ENCODE peak calls at places on chromosome 5, in eight cellular contexts. D, R, W, H, S, T, U and J are unnamed samples.
A peak's percentile ranks its signal among the peaks of the same experiment; 100 is the strongest.

GRCh38 chr5:116084231-116084630 is 594 bp upstream of the COMMD10 start:
- DNase-seq in S (no peak), W (peak; percentile 42), T (no peak), H (no peak), D (no peak), R (no peak), U (no peak), J (peak; percentile 21)

GRCh38 chr5:59193616-59194319 is 610.9 kb downstream of the RAB3C start:
- DNase-seq in S (peak; percentile 41), H (no peak), W (no peak), D (no peak), U (peak; percentile 98), R (peak; percentile 82), T (no peak), J (no peak)

GRCh38 chr5:137320056-137321045 is 178.8 kb downstream of the SPOCK1 start:
- DNase-seq in T (no peak), S (peak; percentile 74), H (peak; percentile 61), R (no peak), W (peak; percentile 68), D (no peak), U (peak; percentile 51), J (peak; percentile 25)

GRCh38 chr5:177336112-177336511 is 15.4 kb downstream of the LMAN2 start:
- DNase-seq in D (no peak), S (no peak), W (no peak), U (no peak), R (no peak), T (no peak), H (peak; percentile 55), J (peak; percentile 64)

GRCh38 chr5:151270599-151270998 is 17.6 kb downstream of the GM2A start:
- DNase-seq in W (peak; percentile 64), R (no peak), T (no peak), U (peak; percentile 79), H (no peak), D (no peak), S (no peak), J (no peak)

GRCh38 chr5:68499952-68500351 is 284.4 kb downstream of the PIK3R1 start:
- DNase-seq in H (no peak), D (no peak), R (no peak), W (no peak), S (no peak), U (peak; percentile 71), T (no peak), J (no peak)

GRCh38 chr5:160263326-160263850 is 34.1 kb downstream of the FABP6 start:
- DNase-seq in T (no peak), D (no peak), H (no peak), R (no peak), W (no peak), U (no peak), S (no peak), J (no peak)

GRCh38 chr5:371811-372555 is 50.5 kb downstream of the AHRR start:
- DNase-seq in W (no peak), T (peak; percentile 55), H (no peak), U (no peak), S (no peak), R (no peak), D (no peak), J (no peak)

GRCh38 chr5:73218552-73219171 is 45.7 kb downstream of the TMEM174 start:
- DNase-seq in T (no peak), H (no peak), R (no peak), S (peak; percentile 50), D (no peak), U (peak; percentile 60), W (no peak), J (no peak)

GRCh38 chr5:167770461-167770860 is 521.0 kb upstream of the WWC1 start:
- DNase-seq in W (no peak), H (no peak), S (no peak), D (no peak), T (no peak), R (no peak), U (peak; percentile 68), J (no peak)

GRCh38 chr5:87394407-87394806 is 18.3 kb downstream of the CCNH start:
- DNase-seq in D (no peak), T (no peak), S (no peak), U (peak; percentile 49), R (no peak), W (no peak), H (no peak), J (no peak)

GRCh38 chr5:2194949-2195348 is 312.2 kb upstream of the IRX4 start:
- DNase-seq in S (no peak), D (no peak), T (no peak), R (no peak), H (no peak), W (no peak), U (no peak), J (no peak)

GRCh38 chr5:159912033-159912800 is 4.1 kb upstream of the ADRA1B start:
- DNase-seq in D (no peak), R (no peak), H (no peak), U (peak; percentile 62), S (no peak), W (no peak), T (no peak), J (no peak)

GRCh38 chr5:448061-448765 is 5.2 kb downstream of the EXOC3 start:
- DNase-seq in S (no peak), D (no peak), T (peak; percentile 83), W (no peak), R (peak; percentile 69), H (no peak), U (no peak), J (peak; percentile 1)

GRCh38 chr5:137660349-137660817 is 75.5 kb downstream of the KLHL3 start:
- DNase-seq in U (peak; percentile 45), D (peak; percentile 44), T (no peak), H (peak; percentile 75), S (peak; percentile 59), R (peak; percentile 59), W (peak; percentile 67), J (peak; percentile 67)

GRCh38 chr5:101306391-101307137 is 403.5 kb upstream of the ST8SIA4 start:
- DNase-seq in S (no peak), T (no peak), U (no peak), H (no peak), D (no peak), R (no peak), W (no peak), J (no peak)

GRCh38 chr5:88883059-88883565 is at the start of gene MEF2C:
- DNase-seq in R (peak; percentile 88), T (peak; percentile 83), W (peak; percentile 61), S (peak; percentile 67), U (peak; percentile 82), D (peak; percentile 48), H (peak; percentile 72), J (peak; percentile 73)

GRCh38 chr5:141513021-141513626 is 24.2 kb downstream of the PCDHGC5 start:
- DNase-seq in W (peak; percentile 30), T (no peak), H (peak; percentile 62), S (no peak), R (no peak), D (no peak), U (peak; percentile 48), J (no peak)

GRCh38 chr5:32264954-32265572 is 47.7 kb downstream of the MTMR12 start:
- DNase-seq in H (no peak), R (no peak), T (no peak), W (no peak), U (no peak), D (no peak), S (no peak), J (no peak)

GRCh38 chr5:180641566-180641900 is 7.9 kb downstream of the FLT4 start:
- DNase-seq in T (peak; percentile 26), H (no peak), S (no peak), U (no peak), D (no peak), W (no peak), R (no peak), J (no peak)

GRCh38 chr5:168908207-168908606 is 329.0 kb upstream of the PANK3 start:
- DNase-seq in S (peak; percentile 3), D (no peak), H (no peak), T (no peak), W (no peak), R (no peak), U (peak; percentile 20), J (no peak)

DNA sequence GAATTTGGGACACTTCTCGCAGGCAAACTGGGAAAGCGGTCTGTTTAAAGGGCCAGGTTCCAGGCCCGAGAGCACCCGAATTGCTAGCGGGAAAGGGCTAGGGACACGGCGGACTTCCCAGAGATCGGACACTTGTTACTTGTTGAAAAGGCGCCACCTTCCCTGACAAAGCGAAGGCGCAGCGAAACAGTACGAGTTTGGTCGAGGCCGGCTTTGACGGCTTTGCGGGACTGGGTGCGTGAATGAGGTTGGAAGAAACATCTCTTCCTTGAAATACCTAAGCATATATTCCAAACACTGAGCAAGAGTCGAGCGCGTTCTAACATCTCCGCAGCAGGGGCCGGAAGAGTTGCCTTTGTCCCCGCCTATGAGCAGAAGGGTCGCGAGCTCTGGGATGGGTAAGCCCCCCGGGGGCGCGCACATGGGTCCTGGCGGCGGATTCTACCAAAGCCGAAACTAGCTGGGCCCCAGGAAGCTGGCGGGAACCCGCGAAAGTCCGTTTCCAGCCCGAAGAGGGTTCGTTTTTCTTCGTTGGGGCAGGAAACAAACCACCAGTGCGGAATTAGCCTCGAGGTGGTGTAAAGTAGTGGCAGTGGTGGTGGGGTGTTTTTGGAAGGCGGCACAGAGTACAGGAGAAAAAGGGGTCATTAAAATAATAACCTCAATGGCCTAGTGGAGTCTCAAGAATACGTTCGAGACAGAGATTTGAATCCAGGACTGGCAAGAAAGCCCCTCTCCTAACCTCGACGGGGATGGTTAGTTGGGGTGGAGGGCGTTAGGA is 1.5 kb downstream of the GDNF start:
- DNase-seq in R (peak; percentile 64), U (no peak), H (peak; percentile 47), S (no peak), W (peak; percentile 26), T (no peak), D (no peak), J (no peak)
- TF ChIP-seq CTCF in R (no peak), U (no peak), H (no peak), S (peak; percentile 23), W (no peak), T (no peak), D (no peak), J (no peak)

DNA sequence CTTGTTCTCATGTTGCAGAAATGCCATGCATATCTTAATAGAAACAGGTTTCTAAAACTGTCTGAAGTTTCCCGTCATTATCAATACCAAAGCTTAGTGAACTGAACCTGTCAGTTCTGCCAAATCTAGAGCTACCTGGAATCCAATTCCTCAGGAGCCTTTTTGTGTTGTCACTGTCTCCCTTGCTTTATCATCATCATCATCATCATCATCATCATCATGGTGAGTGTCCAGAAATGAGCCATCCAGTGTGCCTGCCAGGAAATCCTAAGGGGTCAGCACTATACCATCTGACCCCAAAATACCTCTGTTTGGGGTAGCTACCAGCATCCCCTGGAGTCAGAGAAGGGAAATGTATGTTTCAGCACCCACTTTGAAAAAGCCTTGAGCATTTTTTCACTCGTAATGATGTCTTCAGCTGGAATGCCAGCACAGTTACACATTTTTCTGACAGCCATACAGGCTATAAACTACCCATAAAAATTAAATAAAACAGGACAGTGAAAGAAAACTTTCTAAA is 150.3 kb downstream of the NR2F1-AS1 start:
- DNase-seq in R (no peak), W (no peak), T (no peak), D (no peak), S (no peak), U (no peak), H (no peak), J (no peak)
- TF ChIP-seq CTCF in R (no peak), W (no peak), T (no peak), D (no peak), S (no peak), U (no peak), H (no peak), J (no peak)

GRCh38 chr5:74943905-74944304 is 77.7 kb upstream of the FAM169A start:
- DNase-seq in S (no peak), T (no peak), D (no peak), H (no peak), R (no peak), W (no peak), U (no peak), J (no peak)
- TF ChIP-seq CTCF in S (peak; percentile 33), T (no peak), D (no peak), H (no peak), R (no peak), W (no peak), U (peak; percentile 32), J (no peak)

GRCh38 chr5:143405063-143405746 is 1.7 kb upstream of the NR3C1 start:
- DNase-seq in D (peak; percentile 74), U (peak; percentile 69), R (peak; percentile 95), S (peak; percentile 59), H (peak; percentile 81), T (peak; percentile 94), W (peak; percentile 77), J (peak; percentile 84)
- TF ChIP-seq CTCF in D (peak; percentile 12), U (no peak), R (no peak), S (no peak), H (no peak), T (peak; percentile 15), W (peak; percentile 23), J (no peak)